ENCODE peak calls at places on chromosomes 3 and 15, in six cellular contexts. C, W, E, A, U and S are unnamed samples.

GRCh38 chr3:116569611-116570010 is 124.3 kb upstream of the LSAMP start:
- DNase-seq in U (no peak), W (no peak), C (no peak), E (no peak), A (no peak), S (no peak)

GRCh38 chr3:32354362-32354778 is 37.3 kb upstream of the CMTM7 start:
- DNase-seq in C (peak), E (no peak), W (no peak), U (no peak), A (no peak), S (no peak)

GRCh38 chr3:124351430-124352142 is 359.7 kb upstream of the ROPN1 start:
- DNase-seq in U (no peak), W (peak), A (no peak), C (peak), E (peak), S (peak)

GRCh38 chr3:110974902-110975301 is 96.7 kb upstream of the NECTIN3 start:
- DNase-seq in A (no peak), W (no peak), E (no peak), U (no peak), C (no peak), S (no peak)

GRCh38 chr3:67635806-67636205 is 18.6 kb downstream of the SUCLG2 start:
- DNase-seq in U (no peak), E (no peak), W (no peak), C (no peak), A (no peak), S (no peak)

GRCh38 chr3:13115616-13115910 is 42.3 kb upstream of the IQSEC1 start:
- DNase-seq in U (no peak), A (no peak), E (no peak), C (no peak), W (no peak), S (no peak)

GRCh38 chr15:27851811-27852210 is 247.3 kb downstream of the OCA2 start:
- DNase-seq in W (no peak), A (no peak), U (no peak), E (no peak), C (no peak), S (no peak)

GRCh38 chr3:46112296-46112695 is 85.0 kb upstream of the XCR1 start:
- DNase-seq in W (no peak), A (no peak), U (no peak), E (no peak), C (no peak), S (no peak)

GRCh38 chr3:68088216-68088615 is 433.8 kb upstream of the SUCLG2 start:
- DNase-seq in U (no peak), W (no peak), C (no peak), A (no peak), E (no peak), S (no peak)

GRCh38 chr3:35523838-35524237 is 115.5 kb upstream of the ARPP21 start:
- DNase-seq in A (no peak), W (no peak), C (no peak), E (no peak), U (no peak), S (no peak)

GRCh38 chr15:32781781-32782180 is 64.0 kb downstream of the GREM1 start:
- DNase-seq in W (no peak), E (no peak), C (no peak), U (no peak), A (no peak), S (no peak)
- TF ChIP-seq GABPA in W (no peak), E (no peak), C (no peak), U (no peak), A (no peak), S (no peak)

DNA sequence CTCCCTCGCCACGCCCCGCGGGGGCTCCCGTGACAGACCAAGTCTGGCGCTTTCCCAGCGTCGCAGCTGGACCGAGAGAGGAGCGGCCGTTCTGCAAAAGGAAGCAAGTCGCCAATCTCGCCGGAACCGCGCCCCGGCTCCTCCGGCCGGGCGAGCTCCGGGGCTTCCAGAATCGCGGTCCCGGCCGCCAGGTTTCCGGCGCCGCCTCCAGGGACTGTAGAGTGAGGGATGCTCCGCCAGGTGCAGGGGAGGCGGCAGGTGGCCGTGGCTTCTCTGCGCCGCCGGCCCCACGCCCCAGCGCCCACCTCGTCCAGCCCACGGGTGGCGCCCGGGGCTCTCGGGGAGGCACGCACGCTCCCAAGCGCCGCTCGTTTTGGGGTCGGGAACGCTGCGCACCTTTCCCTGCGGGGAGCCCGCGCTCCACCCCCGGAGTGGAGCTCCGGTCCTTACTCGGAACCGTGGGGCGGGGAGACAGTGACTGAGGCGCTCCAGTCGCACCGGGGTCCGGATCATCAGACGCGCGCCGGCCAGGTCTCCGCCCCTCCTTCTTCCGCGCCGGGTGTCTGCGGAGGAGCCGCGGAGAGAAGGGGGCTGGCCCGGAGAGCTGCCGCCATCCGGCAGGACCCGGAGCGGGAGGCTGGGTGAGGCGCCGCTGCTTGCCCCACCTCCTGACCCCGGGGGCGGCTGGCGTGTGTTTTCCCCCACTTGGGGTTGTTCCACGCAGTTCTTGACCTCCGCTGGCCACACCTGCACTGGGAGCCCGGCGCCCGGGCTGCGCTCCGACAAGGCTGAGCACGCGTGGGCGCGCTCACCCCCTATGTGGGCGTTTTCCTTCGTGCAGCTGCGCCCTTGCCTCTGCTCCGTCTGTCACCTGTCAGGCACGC is at the start of gene MCF2L2:
- DNase-seq in E (peak), W (peak), C (no peak), U (no peak), A (no peak), S (peak)
- TF ChIP-seq CTCF in E (no peak), W (no peak), C (no peak), U (no peak), A (no peak), S (no peak)

GRCh38 chr3:41118461-41119385 is 80.6 kb upstream of the CTNNB1 start:
- DNase-seq in E (no peak), A (no peak), W (no peak), U (no peak), C (no peak), S (no peak)
- TF ChIP-seq GABPA in E (no peak), A (no peak), W (no peak), U (no peak), C (no peak), S (no peak)

GRCh38 chr15:70214941-70215635 is 117.4 kb upstream of the TLE3 start:
- DNase-seq in C (no peak), E (no peak), U (no peak), W (no peak), A (no peak), S (no peak)

GRCh38 chr15:70213779-70214178 is 116.1 kb upstream of the TLE3 start:
- DNase-seq in A (no peak), C (no peak), W (no peak), U (no peak), E (no peak), S (no peak)

GRCh38 chr15:70212963-70213315 is 115.2 kb upstream of the TLE3 start:
- DNase-seq in W (no peak), U (no peak), E (no peak), C (no peak), A (no peak), S (no peak)

GRCh38 chr15:70215951-70216350 is 118.2 kb upstream of the TLE3 start:
- DNase-seq in U (no peak), A (no peak), W (no peak), E (no peak), C (no peak), S (no peak)

DNA sequence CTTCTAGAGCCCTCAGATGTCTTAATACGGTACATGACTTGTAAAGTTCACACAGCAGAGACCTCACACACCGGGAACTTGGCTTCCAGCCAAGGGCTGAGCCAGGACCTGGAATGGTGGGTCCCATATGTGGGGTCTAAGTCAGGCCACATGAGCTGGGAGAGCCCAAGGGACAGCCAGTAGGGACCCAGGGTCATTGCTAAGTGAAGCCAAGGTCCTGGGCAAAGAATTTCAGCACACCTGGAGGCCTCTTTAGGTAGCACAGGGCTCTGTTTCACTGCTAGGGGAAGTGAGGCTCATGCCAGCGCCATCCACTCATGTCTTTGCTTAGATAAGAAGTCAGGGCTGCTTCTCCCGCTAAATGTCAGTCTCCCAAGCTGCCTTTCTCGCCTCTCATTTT is 116.5 kb upstream of the TLE3 start:
- DNase-seq in C (no peak), E (no peak), W (no peak), A (no peak), U (no peak), S (no peak)
- TF ChIP-seq CTCF in C (no peak), E (no peak), W (peak), A (peak), U (peak), S (no peak)